ENCODE peak calls at places on chromosomes 12 and 14, in five cellular contexts. L is NCI-H345; E is right lobe of liver; N is nucleus accumbens; K is central memory CD4-positive, alpha-beta T cell. V is an unnamed sample.

GRCh38 chr12:53981652-53982565 is 3.0 kb upstream of the HOXC10 start:
- DNase-seq in L (no peak), N (no peak), E (no peak), K (no peak), V (no peak)

GRCh38 chr14:101057394-101057793 is 153.9 kb upstream of the RTL1 start:
- DNase-seq in N (no peak), L (no peak), K (no peak), E (no peak), V (no peak)

GRCh38 chr12:54229624-54230212 is 40.9 kb upstream of the SMUG1 start:
- DNase-seq in L (no peak), N (no peak), K (no peak), E (no peak), V (no peak)

GRCh38 chr14:52351191-52351560 is 37.1 kb downstream of the PTGER2 start:
- DNase-seq in N (no peak), E (no peak), L (no peak), K (no peak), V (no peak)

GRCh38 chr14:90871605-90872233 is 55.5 kb upstream of the TTC7B start:
- DNase-seq in E (no peak), L (no peak), N (no peak), K (no peak), V (no peak)

GRCh38 chr12:76268267-76268666 is 79.9 kb downstream of the BBS10 start:
- DNase-seq in L (no peak), N (no peak), K (no peak), E (no peak), V (no peak)

GRCh38 chr14:65703996-65704395 is 291.5 kb downstream of the FUT8 start:
- DNase-seq in K (no peak), E (no peak), N (no peak), L (no peak), V (no peak)

GRCh38 chr12:132084681-132085635 is 59.2 kb downstream of the DDX51 start:
- DNase-seq in N (no peak), E (peak), K (peak), L (peak), V (no peak)

GRCh38 chr14:20790439-20791116 is 9.5 kb downstream of the RNASE6 start:
- DNase-seq in E (no peak), N (no peak), K (no peak), L (no peak), V (no peak)

GRCh38 chr14:90362558-90362896 is 30.8 kb upstream of the NRDE2 start:
- DNase-seq in E (no peak), L (no peak), K (no peak), N (no peak), V (no peak)

V was measured in amygdala.